ENCODE peak calls at places on chromosomes 7 and 10, in ten cellular contexts. R is psoas muscle; Y is WERI-Rb-1; N is heart right ventricle; G is RWPE2; U is mesenchymal stem cell; O is PC-3; F is left ventricle myocardium inferior; P is neuronal stem cell; D is CD8-positive, alpha-beta memory T cell. L is an unnamed sample.

GRCh38 chr7:114086906-114087651 is 168.3 kb upstream of the PPP1R3A start:
- DNase-seq in F (no peak), Y (peak; percentile 21), P (peak; percentile 18), U (peak; percentile 21), N (no peak), R (peak; percentile 56), O (no peak), G (no peak), D (no peak), L (peak; percentile 86)

GRCh38 chr7:128704909-128705308 is 32.8 kb downstream of the GARIN1A start:
- DNase-seq in U (peak; percentile 8), O (no peak), P (no peak), D (no peak), R (no peak), F (no peak), Y (no peak), N (no peak), G (no peak), L (no peak)

GRCh38 chr7:23246540-23246939 is at the start of gene GPNMB:
- DNase-seq in N (peak; percentile 24), U (peak; percentile 70), F (no peak), R (no peak), D (no peak), O (peak; percentile 25), G (no peak), P (no peak), Y (no peak), L (peak; percentile 93)

GRCh38 chr10:122192142-122192541 is 79.0 kb upstream of the BTBD16 start:
- DNase-seq in D (no peak), N (peak; percentile 36), R (no peak), P (peak; percentile 58), U (no peak), O (no peak), F (no peak), G (no peak), Y (no peak), L (no peak)

GRCh38 chr10:119149723-119150122 is 15.8 kb downstream of the SFXN4 start:
- DNase-seq in P (no peak), U (no peak), F (no peak), D (no peak), O (no peak), R (no peak), Y (peak; percentile 30), N (no peak), G (no peak), L (peak; percentile 1)

GRCh38 chr10:61283489-61284221 is 169.5 kb downstream of the TMEM26 start:
- DNase-seq in O (no peak), F (no peak), U (peak; percentile 32), G (no peak), P (no peak), N (no peak), R (no peak), D (no peak), Y (no peak), L (peak; percentile 17)

GRCh38 chr10:111706331-111706730 is 477.2 kb downstream of the GPAM start:
- DNase-seq in G (no peak), R (no peak), N (no peak), F (no peak), P (no peak), D (no peak), U (no peak), O (no peak), Y (no peak), L (no peak)

GRCh38 chr10:9762966-9763656 is 1254.6 kb upstream of the CELF2 start:
- DNase-seq in N (no peak), Y (no peak), U (peak; percentile 24), P (no peak), F (no peak), O (no peak), R (no peak), D (no peak), G (no peak), L (peak; percentile 93)

GRCh38 chr10:34853357-34853756 is 38.3 kb upstream of the PARD3 start:
- DNase-seq in U (no peak), O (no peak), F (no peak), Y (no peak), R (no peak), P (no peak), D (no peak), N (no peak), G (no peak), L (peak; percentile 13)

GRCh38 chr10:5466451-5466996 is 32.8 kb downstream of the CALML5 start:
- DNase-seq in P (no peak), O (peak; percentile 73), Y (no peak), G (no peak), F (no peak), R (no peak), N (no peak), U (peak; percentile 73), D (no peak), L (peak; percentile 73)

GRCh38 chr10:87706731-87707130 is 47.1 kb downstream of the PAPSS2 start:
- DNase-seq in R (no peak), P (no peak), U (no peak), N (no peak), G (no peak), D (no peak), F (no peak), O (peak; percentile 44), Y (no peak), L (no peak)

GRCh38 chr10:6667679-6668270 is 87.7 kb upstream of the PRKCQ start:
- DNase-seq in P (peak; percentile 12), U (peak; percentile 49), N (peak; percentile 13), O (peak; percentile 43), R (no peak), G (no peak), Y (no peak), D (no peak), F (no peak), L (peak; percentile 38)

DNA sequence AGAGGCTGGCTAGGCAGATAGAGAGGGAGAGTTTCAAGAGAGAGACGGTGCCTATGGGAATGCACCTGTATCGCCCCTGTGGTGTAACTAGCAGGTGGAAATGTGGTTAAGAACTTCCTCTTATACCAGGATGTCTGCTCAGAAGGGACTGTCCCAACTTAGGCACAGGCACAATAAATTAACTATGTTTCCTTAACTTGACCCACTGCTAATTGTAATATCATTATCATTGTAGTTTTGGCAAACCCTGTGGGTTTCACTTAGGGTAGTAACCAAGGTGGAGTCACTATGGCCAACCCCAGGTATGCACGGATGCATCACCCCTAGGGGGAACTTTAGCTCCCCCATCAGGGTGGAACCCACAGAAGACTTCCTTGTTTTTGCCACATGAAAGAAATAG is 455.7 kb downstream of the DGKB start:
- DNase-seq in N (no peak), G (no peak), O (no peak), U (no peak), Y (no peak), D (no peak), P (no peak), R (no peak), F (no peak), L (no peak)
- H3K27ac ChIP-seq in N (no peak overlapping the region), G (no peak overlapping the region), O (no peak overlapping the region), U (no peak overlapping the region), Y (no peak overlapping the region), D (no peak overlapping the region), P (no peak overlapping the region), R (no peak overlapping the region), F (no peak overlapping the region), L (no peak overlapping the region)

DNA sequence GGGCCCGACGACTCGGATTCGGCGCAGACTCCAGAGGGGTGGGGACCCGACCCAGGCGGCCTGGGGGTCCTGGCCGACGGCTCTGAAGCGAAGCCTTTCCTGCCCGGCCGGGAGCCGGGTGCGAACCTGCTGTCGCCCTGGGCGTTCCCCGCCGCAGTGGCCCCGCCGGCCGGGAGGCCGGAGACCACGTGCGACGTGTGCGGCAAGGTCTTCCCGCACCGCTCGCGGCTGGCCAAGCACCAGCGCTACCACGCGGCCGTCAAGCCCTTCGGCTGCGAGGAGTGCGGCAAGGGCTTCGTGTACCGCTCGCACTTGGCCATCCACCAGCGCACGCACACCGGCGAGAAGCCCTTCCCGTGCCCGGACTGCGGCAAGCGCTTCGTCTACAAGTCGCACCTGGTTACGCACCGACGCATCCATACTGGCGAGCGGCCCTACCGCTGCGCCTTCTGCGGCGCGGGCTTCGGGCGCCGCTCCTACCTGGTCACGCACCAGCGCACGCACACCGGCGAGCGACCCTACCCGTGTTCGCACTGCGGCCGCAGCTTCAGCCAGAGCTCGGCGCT is 15.4 kb downstream of the ZNF316 start:
- DNase-seq in F (no peak), N (no peak), U (no peak), R (peak; percentile 32), P (no peak), G (no peak), D (no peak), O (no peak), Y (peak; percentile 4), L (peak; percentile 89)
- H3K36me3 ChIP-seq in F (peaks cover 69% of the 10 kb centered on the region), N (peaks cover 76% of the 10 kb centered on the region), U (peaks cover 93% of the 10 kb centered on the region), R (peaks cover 12% of the 10 kb centered on the region), P (peaks cover 69% of the 10 kb centered on the region), G (peaks cover 9% of the 10 kb centered on the region), D (peaks cover 6% of the 10 kb centered on the region), O (peaks cover 45% of the 10 kb centered on the region), Y (peaks cover 66% of the 10 kb centered on the region), L (peaks cover 20% of the 10 kb centered on the region)

GRCh38 chr7:28081016-28081415 is 99.6 kb downstream of the JAZF1 start:
- DNase-seq in P (no peak), F (peak; percentile 37), N (no peak), U (no peak), O (no peak), D (no peak), G (no peak), R (peak; percentile 61), Y (no peak), L (no peak)

GRCh38 chr7:28083159-28083997 is 97.2 kb downstream of the JAZF1 start:
- DNase-seq in F (no peak), O (no peak), P (no peak), D (no peak), Y (no peak), G (no peak), R (no peak), N (no peak), U (peak; percentile 78), L (peak; percentile 48)

GRCh38 chr7:28083998-28084985 is 96.3 kb downstream of the JAZF1 start:
- DNase-seq in G (no peak), F (no peak), U (no peak), Y (no peak), R (no peak), D (no peak), P (no peak), O (no peak), N (no peak), L (no peak)

GRCh38 chr7:28078036-28078901 is 102.3 kb downstream of the JAZF1 start:
- DNase-seq in Y (peak; percentile 17), P (no peak), G (no peak), N (no peak), R (no peak), F (no peak), O (peak; percentile 65), D (peak; percentile 16), U (peak; percentile 63), L (no peak)

DNA sequence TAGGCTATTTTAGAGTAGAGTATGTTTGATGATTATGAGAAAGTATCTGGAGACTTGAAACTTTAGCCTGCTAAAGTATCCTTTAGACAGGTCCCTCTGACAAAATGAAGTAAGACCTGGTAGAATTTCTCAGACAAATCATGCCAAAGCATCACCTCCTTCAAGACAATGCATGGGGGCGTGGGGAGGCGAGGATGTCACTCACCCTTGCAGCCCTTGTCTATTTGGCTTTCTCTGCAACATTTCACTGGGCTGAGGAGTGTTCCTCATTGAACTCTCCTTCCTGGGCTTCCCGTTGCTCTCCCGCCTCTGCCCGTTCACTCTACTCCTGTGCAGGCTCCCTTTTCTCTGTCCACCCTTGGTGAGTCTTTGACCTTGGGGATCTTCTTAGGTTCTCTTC is 98.5 kb downstream of the JAZF1 start:
- DNase-seq in F (no peak), O (no peak), P (no peak), R (no peak), G (no peak), N (no peak), Y (no peak), U (no peak), D (no peak), L (no peak)
- H3K27ac ChIP-seq in F (no peak overlapping the region), O (no peak overlapping the region), P (no peak overlapping the region), R (no peak overlapping the region), G (no peak overlapping the region), N (peak overlapping the region; percentile 84), Y (no peak overlapping the region), U (no peak overlapping the region), D (no peak overlapping the region), L (no peak overlapping the region)

GRCh38 chr10:99761395-99761794 is 21.0 kb upstream of the ABCC2 start:
- DNase-seq in O (no peak), N (no peak), G (no peak), P (no peak), R (no peak), U (no peak), F (no peak), Y (no peak), D (no peak), L (no peak)
- H3K36me3 ChIP-seq in O (peaks cover 6% of the 10 kb centered on the region), N (peaks cover 48% of the 10 kb centered on the region), G (peaks cover 35% of the 10 kb centered on the region), P (peaks cover 45% of the 10 kb centered on the region), R (peaks cover 7% of the 10 kb centered on the region), U (peaks cover 11% of the 10 kb centered on the region), F (peaks cover 51% of the 10 kb centered on the region), Y (peaks cover 25% of the 10 kb centered on the region), D (peaks cover 17% of the 10 kb centered on the region), L (peaks cover 26% of the 10 kb centered on the region)

L was measured in osteoblast.